ENCODE peak calls at places on chromosomes 4 and X, in eight cellular contexts. E is uterus, Q is lower leg skin, S is ovary, B is adrenal gland, N is IMR-90, V is A549, P is right lobe of liver. Y is an unnamed sample.

GRCh38 chr4:48331577-48332340 is 9.6 kb upstream of the SLAIN2 start:
- DNase-seq in P (no peak), S (no peak), V (no peak), N (peak), E (no peak), Q (no peak), B (no peak), Y (no peak)

GRCh38 chr4:184536070-184536880 is 61.9 kb upstream of the IRF2 start:
- DNase-seq in Q (no peak), N (no peak), V (no peak), E (no peak), B (no peak), S (no peak), P (no peak), Y (no peak)

GRCh38 chr4:7929530-7929951 is 10.1 kb downstream of the AFAP1 start:
- DNase-seq in V (no peak), B (no peak), E (no peak), P (no peak), S (no peak), N (no peak), Q (peak), Y (peak)

GRCh38 chrX:119343856-119344255 is 55.3 kb upstream of the SLC25A43 start:
- DNase-seq in P (no peak), V (no peak), S (no peak), N (no peak), B (no peak), E (no peak), Q (no peak), Y (no peak)

GRCh38 chr4:140367738-140368137 is 5.7 kb upstream of the SCOC start:
- DNase-seq in V (no peak), E (no peak), S (no peak), Q (no peak), B (no peak), N (peak), P (no peak), Y (peak)

GRCh38 chr4:103692615-103693014 is 27.2 kb downstream of the TACR3 start:
- DNase-seq in V (no peak), S (no peak), P (no peak), E (no peak), Q (no peak), N (no peak), B (no peak), Y (no peak)

GRCh38 chr4:113958766-113959540 is 20.5 kb downstream of the ARSJ start:
- DNase-seq in N (peak), P (no peak), V (peak), E (no peak), B (no peak), Q (no peak), S (no peak), Y (no peak)

GRCh38 chr4:85905761-85906160 is 430.8 kb downstream of the ARHGAP24 start:
- DNase-seq in S (no peak), V (no peak), Q (no peak), P (no peak), B (no peak), E (no peak), N (no peak), Y (no peak)

GRCh38 chr4:93828332-93828829 is at the start of gene ATOH1:
- DNase-seq in N (no peak), S (no peak), Q (no peak), V (peak), E (no peak), P (no peak), B (peak), Y (peak)

GRCh38 chr4:610411-611261 is 14.7 kb upstream of the PDE6B start:
- DNase-seq in V (peak), B (no peak), S (no peak), E (no peak), P (no peak), N (peak), Q (peak), Y (peak)

GRCh38 chrX:57445046-57445445 is 146.8 kb upstream of the ZXDB start:
- DNase-seq in B (no peak), P (no peak), S (no peak), N (no peak), V (no peak), E (no peak), Q (no peak), Y (no peak)

GRCh38 chrX:68112321-68112720 is 321.0 kb downstream of the OPHN1 start:
- DNase-seq in N (peak), B (no peak), P (no peak), Q (no peak), E (no peak), V (no peak), S (no peak), Y (peak)

GRCh38 chrX:45517090-45517973 is 316.7 kb upstream of the DIPK2B start:
- DNase-seq in V (no peak), P (no peak), B (no peak), S (no peak), Q (no peak), E (no peak), N (peak), Y (no peak)

GRCh38 chr4:54159543-54159942 is 59.6 kb downstream of the GSX2 start:
- DNase-seq in V (no peak), E (no peak), N (no peak), S (no peak), Q (no peak), B (no peak), P (no peak), Y (no peak)

GRCh38 chrX:150366951-150367545 is 3.9 kb downstream of the MAMLD1 start:
- DNase-seq in E (no peak), Q (no peak), S (no peak), P (no peak), B (no peak), V (peak), N (peak), Y (no peak)

GRCh38 chr4:152805818-152806217 is 26.1 kb downstream of the ARFIP1 start:
- DNase-seq in V (no peak), S (no peak), P (no peak), B (no peak), E (no peak), N (no peak), Q (no peak), Y (no peak)

DNA sequence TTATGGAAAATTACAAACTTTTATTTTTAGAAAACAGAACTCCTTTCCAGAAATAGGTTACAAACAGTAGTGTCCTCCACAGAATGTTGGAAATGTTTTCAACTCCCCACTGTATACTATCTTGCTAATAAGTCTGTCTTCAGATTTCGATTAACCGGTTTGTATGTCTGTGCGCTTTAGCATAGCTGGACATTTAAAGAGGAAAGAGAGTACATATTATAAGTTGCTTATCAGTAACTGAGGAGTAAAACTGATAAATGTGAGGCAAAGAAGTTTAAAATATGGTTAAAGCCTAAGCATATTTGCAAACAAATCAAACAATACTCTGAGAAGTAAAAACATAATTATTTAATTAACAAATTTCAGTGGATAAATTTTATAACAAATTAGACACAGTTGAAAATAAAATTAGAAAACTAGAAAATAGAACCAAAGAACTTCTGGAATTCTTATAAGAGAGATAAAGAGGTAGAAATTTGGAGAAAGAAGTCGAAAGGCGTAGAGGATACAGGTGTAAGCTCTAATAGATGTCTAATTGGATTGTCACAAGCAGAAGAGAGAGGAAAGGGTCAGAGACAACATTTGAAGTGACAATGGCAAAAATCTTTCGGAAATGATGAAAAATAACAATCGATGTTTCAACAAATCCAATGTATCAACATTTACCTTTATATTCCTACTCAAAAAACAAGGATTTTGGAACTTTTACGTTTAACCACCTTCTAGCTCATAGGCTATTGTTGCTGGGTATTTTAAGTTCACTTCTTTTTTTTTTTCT is 3.6 kb downstream of the CXCL8 start:
- DNase-seq in B (no peak), Q (no peak), V (no peak), N (no peak), P (no peak), S (no peak), E (no peak), Y (no peak)
- TF ChIP-seq POLR2A in B (no peak), Q (no peak), V (no peak), N (peak), P (no peak), S (no peak), E (no peak), Y (no peak)

GRCh38 chr4:57462843-57463242 is 352.7 kb upstream of the IGFBP7 start:
- DNase-seq in E (no peak), N (no peak), P (no peak), B (no peak), Q (no peak), S (no peak), V (no peak), Y (no peak)
- TF ChIP-seq POLR2A in E (no peak), N (no peak), P (no peak), B (no peak), Q (no peak), S (no peak), V (no peak), Y (no peak)

GRCh38 chr4:121823505-121824170 is at the start of gene CCNA2:
- DNase-seq in S (peak), V (peak), Q (peak), N (peak), B (peak), P (peak), E (peak), Y (peak)
- TF ChIP-seq POLR2A in S (no peak), V (no peak), Q (no peak), N (peak), B (no peak), P (peak), E (peak), Y (peak)

GRCh38 chr4:24584175-24584850 is at the start of gene DHX15:
- DNase-seq in Q (peak), S (peak), P (peak), V (peak), B (peak), E (peak), N (peak), Y (peak)
- TF ChIP-seq POLR2A in Q (no peak), S (peak), P (peak), V (peak), B (peak), E (peak), N (peak), Y (peak)

Y was measured in H54.